ENCODE peak calls at places on chromosomes 16 and 17, in ten cellular contexts. Q is transverse colon; X is HFFc6; I is BE2C; O is Peyer's patch; A is activated naive CD8-positive, alpha-beta T cell treated with anti-CD3 and anti-CD28 coated beads, Interleukin-2, amount 50 U/mL, for 24 hours; T is stimulated activated naive CD8-positive, alpha-beta T cell treated with anti-CD3 and anti-CD28 coated beads, Interleukin-15, Interleukin-2, amounts not matched to agents 100 U/mL and 50 U/mL, for 24 hours; W is naive thymus-derived CD8-positive, alpha-beta T cell; M is cardiac fibroblast; C is iPS-NIHi11. V is an unnamed sample.

GRCh38 chr17:50147841-50148225 is 2.6 kb downstream of the PPP1R9B start:
- DNase-seq in Q (peak), X (no peak), I (no peak), O (peak), A (peak), T (peak), W (no peak), M (no peak), C (no peak), V (peak)

GRCh38 chr16:67163164-67163902 is 1.2 kb upstream of the HSF4 start:
- DNase-seq in Q (no peak), X (no peak), I (peak), O (peak), A (no peak), T (peak), W (no peak), M (peak), C (no peak), V (peak)

GRCh38 chr17:40168262-40168832 is 8.9 kb upstream of the RAPGEFL1 start:
- DNase-seq in Q (no peak), X (peak), I (no peak), O (peak), A (no peak), T (peak), W (peak), M (peak), C (peak), V (peak)

GRCh38 chr17:6574689-6575595 is 18.6 kb upstream of the PITPNM3 start:
- DNase-seq in Q (peak), X (peak), I (no peak), O (peak), A (peak), T (peak), W (no peak), M (peak), C (peak), V (peak)

GRCh38 chr16:9706217-9706616 is 476.0 kb downstream of the GRIN2A start:
- DNase-seq in Q (no peak), X (no peak), I (no peak), O (no peak), A (no peak), T (no peak), W (no peak), M (peak), C (no peak), V (no peak)

GRCh38 chr17:40307001-40307690 is 1.8 kb upstream of the RARA start:
- DNase-seq in Q (no peak), X (peak), I (peak), O (peak), A (no peak), T (peak), W (no peak), M (no peak), C (no peak), V (peak)

GRCh38 chr17:57593739-57594462 is 151.2 kb downstream of the CCDC182 start:
- DNase-seq in Q (no peak), X (no peak), I (no peak), O (no peak), A (no peak), T (no peak), W (no peak), M (no peak), C (no peak), V (no peak)

GRCh38 chr17:78144146-78144719 is 2.0 kb upstream of the C17orf99 start:
- DNase-seq in Q (peak), X (peak), I (peak), O (peak), A (no peak), T (no peak), W (no peak), M (peak), C (no peak), V (no peak)